ENCODE peak calls at places on chromosomes 7 and 10, in eight cellular contexts. P, B, T, X, G, N, M and Y are unnamed samples.
A peak's percentile ranks its signal among the peaks of the same experiment; 100 is the strongest.

GRCh38 chr10:6151087-6151977 is 51.4 kb upstream of the PFKFB3 start:
- DNase-seq in T (peak; percentile 61), G (peak; percentile 45), M (peak; percentile 69), P (peak; percentile 75), X (peak; percentile 54), B (peak; percentile 57), N (no peak), Y (no peak)

GRCh38 chr10:32190890-32191491 is 134.8 kb upstream of the KIF5B start:
- DNase-seq in B (no peak), T (peak; percentile 31), G (no peak), M (peak; percentile 36), P (no peak), X (no peak), N (no peak), Y (peak; percentile 32)

GRCh38 chr10:61978965-61979364 is 77.5 kb downstream of the ARID5B start:
- DNase-seq in G (no peak), M (no peak), B (no peak), T (no peak), N (no peak), X (no peak), P (no peak), Y (no peak)

GRCh38 chr10:103695584-103696005 is 159.8 kb downstream of the SH3PXD2A start:
- DNase-seq in N (no peak), M (no peak), G (no peak), T (no peak), P (no peak), X (no peak), B (no peak), Y (no peak)

GRCh38 chr7:28299556-28299955 is 112.8 kb upstream of the CREB5 start:
- DNase-seq in M (no peak), T (no peak), B (no peak), G (no peak), X (no peak), P (no peak), N (no peak), Y (no peak)

GRCh38 chr7:155526225-155526624 is 20.1 kb downstream of the CNPY1 start:
- DNase-seq in M (no peak), T (no peak), X (no peak), N (peak; percentile 22), B (no peak), P (no peak), G (no peak), Y (no peak)

GRCh38 chr10:10758306-10758705 is 259.4 kb upstream of the CELF2 start:
- DNase-seq in M (no peak), G (no peak), X (no peak), N (no peak), T (no peak), B (peak; percentile 15), P (no peak), Y (no peak)

GRCh38 chr10:19651549-19651948 is 164.7 kb upstream of the PLXDC2 start:
- DNase-seq in P (no peak), B (peak; percentile 78), N (no peak), T (no peak), M (peak; percentile 98), G (no peak), X (no peak), Y (peak; percentile 10)

GRCh38 chr7:30920021-30920583 is 8.4 kb downstream of the AQP1 start:
- DNase-seq in G (no peak), P (peak; percentile 38), X (no peak), T (no peak), N (peak; percentile 71), M (no peak), B (peak; percentile 43), Y (no peak)

GRCh38 chr7:1925973-1926907 is 256.2 kb downstream of the ELFN1 start:
- DNase-seq in M (no peak), G (peak; percentile 35), P (no peak), N (no peak), B (no peak), T (no peak), X (peak; percentile 47), Y (no peak)

GRCh38 chr10:52951819-52952218 is 179.2 kb upstream of the MBL2 start:
- DNase-seq in G (no peak), T (peak; percentile 58), B (no peak), X (no peak), N (no peak), M (peak; percentile 57), P (no peak), Y (peak; percentile 28)

GRCh38 chr7:76003351-76003750 is 9.0 kb upstream of the TMEM120A start:
- DNase-seq in B (no peak), G (no peak), M (no peak), N (no peak), P (no peak), T (no peak), X (no peak), Y (no peak)

GRCh38 chr10:80555415-80555814 is 17.7 kb downstream of the SH2D4B start:
- DNase-seq in N (no peak), G (no peak), P (no peak), M (no peak), X (no peak), B (no peak), T (no peak), Y (no peak)

GRCh38 chr10:11876805-11877395 is 53.7 kb downstream of the PROSER2 start:
- DNase-seq in M (no peak), B (no peak), N (peak; percentile 72), T (no peak), X (no peak), G (no peak), P (no peak), Y (no peak)

GRCh38 chr10:79084012-79084971 is 15.5 kb downstream of the ZMIZ1 start:
- DNase-seq in P (peak; percentile 94), N (peak; percentile 95), B (peak; percentile 80), T (peak; percentile 59), G (no peak), M (peak; percentile 83), X (peak; percentile 26), Y (no peak)